ENCODE peak calls at places on chromosomes 3 and 15, in six cellular contexts. V is K562, G is fibroblast of lung, Z is body of pancreas, L is tibial nerve, P is left ventricle myocardium inferior. X is an unnamed sample.

GRCh38 chr15:78914027-78914764 is 30.6 kb downstream of the CTSH start:
- DNase-seq in V (peak; percentile 29), G (peak; percentile 39), Z (no peak), L (peak; percentile 44), P (no peak), X (no peak)

GRCh38 chr15:49696441-49696840 is 75.6 kb downstream of the DTWD1 start:
- DNase-seq in V (no peak), G (peak; percentile 68), Z (no peak), L (no peak), P (no peak), X (no peak)

GRCh38 chr3:141076821-141077571 is 25.8 kb downstream of the SPSB4 start:
- DNase-seq in V (no peak), G (peak; percentile 11), Z (peak; percentile 62), L (no peak), P (peak; percentile 53), X (no peak)

GRCh38 chr3:151933224-151933858 is 59.9 kb downstream of the SUCNR1 start:
- DNase-seq in V (no peak), G (no peak), Z (no peak), L (no peak), P (no peak), X (no peak)

GRCh38 chr15:79197285-79197684 is 85.2 kb upstream of the ANKRD34C start:
- DNase-seq in V (no peak), G (no peak), Z (no peak), L (no peak), P (no peak), X (no peak)

GRCh38 chr3:101825904-101826445 is 23.3 kb upstream of the NFKBIZ start:
- DNase-seq in V (no peak), G (peak; percentile 24), Z (no peak), L (no peak), P (no peak), X (no peak)

GRCh38 chr15:58924326-58924725 is 9.2 kb downstream of the SLTM start:
- DNase-seq in V (no peak), G (peak; percentile 84), Z (no peak), L (no peak), P (no peak), X (no peak)

GRCh38 chr3:127358641-127359040 is 70.8 kb upstream of the PRR20G start:
- DNase-seq in V (no peak), G (no peak), Z (no peak), L (no peak), P (no peak), X (no peak)

GRCh38 chr15:84570164-84570692 is 30.6 kb upstream of the ZSCAN2 start:
- DNase-seq in V (peak; percentile 68), G (no peak), Z (peak; percentile 63), L (peak; percentile 38), P (peak; percentile 65), X (peak; percentile 43)

GRCh38 chr3:72533584-72534473 is 314.4 kb downstream of the SHQ1 start:
- DNase-seq in V (no peak), G (no peak), Z (no peak), L (no peak), P (no peak), X (no peak)

GRCh38 chr3:170258105-170258487 is 35.9 kb downstream of the PRKCI start:
- DNase-seq in V (no peak), G (no peak), Z (no peak), L (no peak), P (no peak), X (no peak)

GRCh38 chr15:91491131-91491950 is 362.2 kb upstream of the SLCO3A1 start:
- DNase-seq in V (peak; percentile 23), G (no peak), Z (no peak), L (no peak), P (no peak), X (no peak)

GRCh38 chr3:44242716-44243115 is 1.0 kb downstream of the TOPAZ1 start:
- DNase-seq in V (no peak), G (no peak), Z (no peak), L (no peak), P (no peak), X (no peak)
- H3K4me3 ChIP-seq in V (no peak overlapping the region), G (no peak overlapping the region), Z (no peak overlapping the region), L (no peak overlapping the region), P (no peak overlapping the region), X (no peak overlapping the region)

GRCh38 chr15:74959643-74959939 is 3.0 kb upstream of the RPP25 start:
- DNase-seq in V (no peak), G (no peak), Z (no peak), L (no peak), P (no peak), X (no peak)
- H3K27me3 ChIP-seq in V (peaks cover 53% of the 10 kb centered on the region), G (peaks cover 14% of the 10 kb centered on the region), Z (no peaks in the 10 kb centered on the region), L (no peaks in the 10 kb centered on the region), P (peaks cover 29% of the 10 kb centered on the region), X (peaks cover 4% of the 10 kb centered on the region)

GRCh38 chr3:177471733-177472480 is 274.6 kb upstream of the TBL1XR1 start:
- DNase-seq in V (no peak), G (no peak), Z (no peak), L (no peak), P (no peak), X (no peak)
- TF ChIP-seq CTCF in V (no peak), G (no peak), Z (no peak), L (no peak), P (no peak), X (no peak)

GRCh38 chr3:9807981-9808344 is 2.1 kb upstream of the TTLL3 start:
- DNase-seq in V (no peak), G (no peak), Z (no peak), L (no peak), P (no peak), X (no peak)

GRCh38 chr3:9809615-9810356 is at the start of gene TTLL3:
- DNase-seq in V (no peak), G (peak; percentile 53), Z (peak; percentile 82), L (peak; percentile 69), P (peak; percentile 78), X (peak; percentile 66)

GRCh38 chr3:9810357-9810726 is 280 bp downstream of the TTLL3 start:
- DNase-seq in V (no peak), G (no peak), Z (no peak), L (no peak), P (no peak), X (no peak)

GRCh38 chr3:9808345-9809037 is 1.6 kb upstream of the TTLL3 start:
- DNase-seq in V (peak; percentile 44), G (peak; percentile 22), Z (peak; percentile 24), L (no peak), P (no peak), X (no peak)

GRCh38 chr3:9809239-9809614 is 835 bp upstream of the TTLL3 start:
- DNase-seq in V (no peak), G (no peak), Z (no peak), L (no peak), P (no peak), X (no peak)
- H3K4me3 ChIP-seq in V (no peak overlapping the region), G (no peak overlapping the region), Z (no peak overlapping the region), L (peak overlapping the region; percentile 42), P (peak overlapping the region; percentile 81), X (peak overlapping the region; percentile 64)

DNA sequence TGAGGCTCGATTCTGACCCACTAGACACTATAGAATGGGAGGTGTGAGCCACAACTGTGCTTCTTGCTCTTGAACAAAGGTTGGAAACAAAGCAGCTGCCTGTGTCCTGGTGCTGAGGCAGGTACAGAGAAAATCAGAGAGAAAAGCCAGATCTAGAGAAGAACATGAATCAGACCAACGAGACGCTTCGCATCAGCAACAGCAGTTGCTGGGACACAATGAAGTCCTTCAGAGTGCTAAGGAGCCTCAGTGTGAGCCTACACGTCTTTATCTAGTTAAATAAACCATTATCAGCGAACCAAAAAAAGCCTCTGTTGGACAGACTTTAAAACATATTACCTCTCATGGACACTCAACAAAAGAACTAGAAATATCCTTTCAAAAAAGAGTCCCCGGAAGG is 86.3 kb upstream of the MEX3B start:
- DNase-seq in V (no peak), G (no peak), Z (no peak), L (no peak), P (no peak), X (no peak)
- H3K27me3 ChIP-seq in V (no peaks in the 10 kb centered on the region), G (no peaks in the 10 kb centered on the region), Z (no peaks in the 10 kb centered on the region), L (no peaks in the 10 kb centered on the region), P (no peaks in the 10 kb centered on the region), X (no peaks in the 10 kb centered on the region)

GRCh38 chr15:41936155-41936554 is 36.2 kb downstream of the EHD4 start:
- DNase-seq in V (no peak), G (no peak), Z (peak; percentile 2), L (no peak), P (no peak), X (no peak)

GRCh38 chr15:41939986-41940385 is 32.4 kb downstream of the EHD4 start:
- DNase-seq in V (no peak), G (no peak), Z (no peak), L (no peak), P (no peak), X (no peak)

GRCh38 chr15:41936649-41937567 is 35.4 kb downstream of the EHD4 start:
- DNase-seq in V (no peak), G (no peak), Z (peak; percentile 25), L (no peak), P (no peak), X (no peak)

GRCh38 chr15:41935566-41936020 is 36.8 kb downstream of the EHD4 start:
- DNase-seq in V (no peak), G (no peak), Z (peak; percentile 1), L (no peak), P (no peak), X (no peak)

DNA sequence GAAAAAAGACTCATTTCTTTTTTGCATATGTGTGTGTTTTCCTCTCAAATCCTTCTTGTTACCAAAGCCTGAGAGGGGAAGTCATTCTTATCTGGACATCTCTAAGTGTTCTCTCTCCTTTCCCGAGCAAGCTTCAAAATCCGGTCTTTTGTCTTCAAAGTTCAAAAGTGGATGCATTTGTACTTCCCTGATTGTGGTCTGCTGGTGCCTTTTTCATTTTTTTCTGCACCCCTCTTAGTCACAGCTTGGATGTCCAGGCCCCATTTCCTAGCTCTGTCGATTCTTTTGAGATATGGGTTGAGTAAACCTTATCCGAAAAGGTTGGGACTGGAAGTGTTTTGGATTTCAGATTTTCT is 34.8 kb downstream of the EHD4 start:
- DNase-seq in V (no peak), G (no peak), Z (no peak), L (no peak), P (no peak), X (no peak)
- TF ChIP-seq CTCF in V (no peak), G (no peak), Z (no peak), L (no peak), P (no peak), X (no peak)

DNA sequence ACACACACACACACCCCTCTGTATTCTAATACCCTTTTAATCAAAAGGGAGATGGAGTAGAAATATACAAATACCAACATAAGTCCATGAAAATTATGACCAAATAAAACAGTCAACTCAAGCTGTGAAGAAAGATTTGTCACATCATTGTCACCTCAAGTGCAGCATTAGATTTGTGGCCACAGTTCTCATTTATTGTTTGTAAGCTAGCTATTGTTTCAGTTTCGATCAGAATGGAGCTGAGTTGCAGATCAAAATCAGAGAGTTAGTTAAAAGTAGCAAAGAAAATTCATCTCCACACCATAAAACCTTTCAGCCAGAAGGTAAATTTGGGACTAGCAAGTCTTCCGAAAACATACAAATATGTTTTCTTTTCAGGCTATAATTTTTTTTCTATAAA is 267.7 kb upstream of the LMCD1 start:
- DNase-seq in V (no peak), G (no peak), Z (no peak), L (no peak), P (no peak), X (no peak)
- H3K4me3 ChIP-seq in V (no peak overlapping the region), G (no peak overlapping the region), Z (no peak overlapping the region), L (no peak overlapping the region), P (no peak overlapping the region), X (no peak overlapping the region)